ENCODE peak calls at places on chromosomes 6 and 20, in nine cellular contexts. N, P, L, B, V, J, G, X and U are unnamed samples.

GRCh38 chr6:168277274-168277669 is 42.3 kb downstream of the DACT2 start:
- DNase-seq in L (no peak), G (no peak), X (no peak), P (no peak), V (no peak), J (no peak), B (no peak), N (no peak), U (no peak)

GRCh38 chr6:45021652-45022051 is 306.5 kb upstream of the RUNX2 start:
- DNase-seq in P (peak; percentile 43), L (no peak), G (no peak), J (no peak), V (no peak), N (no peak), B (no peak), X (no peak), U (no peak)

GRCh38 chr6:2850480-2851150 is 9.0 kb upstream of the SERPINB1 start:
- DNase-seq in G (no peak), J (peak; percentile 53), V (no peak), L (peak; percentile 53), X (no peak), N (no peak), B (no peak), P (peak; percentile 58), U (no peak)

GRCh38 chr6:146944077-146944476 is 260.1 kb upstream of the STXBP5 start:
- DNase-seq in P (no peak), B (no peak), N (no peak), G (no peak), X (no peak), V (no peak), L (no peak), J (no peak), U (no peak)

GRCh38 chr20:22939181-22939580 is 95.9 kb upstream of the SSTR4 start:
- DNase-seq in P (no peak), V (no peak), B (no peak), L (no peak), G (no peak), N (no peak), J (no peak), X (no peak), U (no peak)

GRCh38 chr6:71967436-71967835 is 81.1 kb downstream of the RIMS1 start:
- DNase-seq in G (no peak), P (peak; percentile 13), L (no peak), V (no peak), X (no peak), N (no peak), B (no peak), J (no peak), U (no peak)

GRCh38 chr6:4979426-4979825 is 24.4 kb downstream of the RPP40 start:
- DNase-seq in N (no peak), G (no peak), J (no peak), L (no peak), X (no peak), P (no peak), V (no peak), B (no peak), U (no peak)

GRCh38 chr6:130417951-130418350 is 52.1 kb downstream of the TMEM200A start:
- DNase-seq in B (no peak), V (no peak), G (no peak), X (no peak), N (no peak), J (no peak), P (peak; percentile 74), L (no peak), U (no peak)

GRCh38 chr6:34926655-34927054 is 37.6 kb downstream of the ANKS1A start:
- DNase-seq in V (no peak), P (peak; percentile 64), X (no peak), J (no peak), B (no peak), N (no peak), G (no peak), L (no peak), U (no peak)

DNA sequence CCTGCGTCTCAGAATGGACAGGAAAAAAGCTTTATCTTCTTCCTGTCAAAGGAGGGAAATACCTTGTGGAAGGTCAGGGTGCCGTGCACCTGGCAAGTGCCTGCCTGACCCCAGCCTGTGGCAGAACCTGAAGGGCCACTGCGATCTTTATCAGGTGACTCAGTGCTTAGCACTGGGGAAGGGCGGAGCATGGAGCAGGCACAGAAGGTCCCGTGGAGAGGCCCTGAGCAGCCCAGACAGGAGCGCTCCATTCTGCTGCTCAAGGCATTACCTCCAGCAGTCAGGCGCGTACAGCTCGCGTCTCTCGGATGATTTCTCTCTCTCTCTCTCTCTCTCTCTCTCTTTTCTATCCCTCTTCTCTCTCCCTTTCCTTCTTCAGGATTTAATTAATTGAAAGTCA is 31.7 kb downstream of the FOXC1 start:
- DNase-seq in L (peak; percentile 62), X (peak; percentile 87), P (no peak), G (no peak), J (no peak), N (no peak), B (no peak), V (no peak), U (no peak)
- H3K4me3 ChIP-seq in L (no peak overlapping the region), X (no peak overlapping the region), P (no peak overlapping the region), G (no peak overlapping the region), J (no peak overlapping the region), N (no peak overlapping the region), B (no peak overlapping the region), V (no peak overlapping the region), U (no peak overlapping the region)

GRCh38 chr20:49188101-49188784 is at the start of gene STAU1:
- DNase-seq in B (peak; percentile 95), L (peak; percentile 94), X (peak; percentile 97), V (peak; percentile 97), G (peak; percentile 94), J (peak; percentile 96), P (peak; percentile 93), N (peak; percentile 85), U (peak; percentile 96)
- TF ChIP-seq POLR2A in B (peak; percentile 50), L (peak; percentile 32), X (no peak), V (peak; percentile 66), G (peak; percentile 81), J (peak; percentile 68), P (peak; percentile 81), N (peak; percentile 66), U (peak; percentile 83)

DNA sequence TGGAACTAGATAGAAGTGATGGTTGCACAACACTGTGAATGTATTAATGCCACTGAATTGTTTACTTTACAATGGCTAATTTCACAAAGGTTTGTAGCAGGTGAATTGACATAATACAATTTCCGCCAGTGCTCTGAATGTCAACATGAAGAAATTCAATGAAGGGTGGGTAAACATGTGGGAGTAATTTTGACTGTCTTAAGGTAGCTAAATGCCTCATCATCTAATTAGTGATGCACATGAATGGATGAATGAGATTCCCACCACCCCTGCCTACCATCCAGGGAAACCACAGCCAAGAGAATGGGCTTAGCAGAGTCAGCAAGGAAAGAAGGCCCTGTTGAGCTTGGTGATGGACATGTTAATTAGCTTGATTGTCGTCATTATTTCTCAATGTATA is 275.3 kb downstream of the ALDH8A1 start:
- DNase-seq in V (no peak), G (no peak), L (no peak), J (no peak), P (no peak), X (no peak), B (no peak), N (no peak), U (no peak)
- H3K4me3 ChIP-seq in V (no peak overlapping the region), G (no peak overlapping the region), L (no peak overlapping the region), J (no peak overlapping the region), P (no peak overlapping the region), X (no peak overlapping the region), B (no peak overlapping the region), N (no peak overlapping the region), U (no peak overlapping the region)

DNA sequence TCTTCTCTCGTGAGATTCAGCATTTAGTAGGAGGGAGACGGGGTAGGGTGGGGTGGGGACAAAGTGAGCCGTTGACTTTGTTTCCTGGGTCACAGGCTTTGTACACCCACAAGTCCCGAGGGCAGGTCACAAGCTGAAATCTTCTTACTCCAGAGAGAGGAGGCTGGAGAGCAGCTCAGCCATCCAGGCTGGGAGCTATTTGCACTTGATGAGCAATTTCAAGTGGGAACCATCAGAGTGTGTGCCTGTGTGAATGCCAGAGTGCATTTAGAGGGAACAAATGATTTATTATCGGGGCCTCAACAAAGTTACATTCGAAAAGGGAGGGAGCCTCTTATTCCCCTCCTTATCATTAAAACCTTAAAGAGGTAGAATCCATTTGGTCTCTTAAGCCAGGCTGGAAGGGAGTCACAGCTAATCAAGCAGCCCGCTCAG is 155.7 kb upstream of the JARID2 start:
- DNase-seq in X (no peak), N (no peak), B (peak; percentile 20), G (no peak), L (no peak), V (no peak), J (no peak), P (no peak), U (no peak)
- TF ChIP-seq POLR2A in X (no peak), N (no peak), B (no peak), G (no peak), L (no peak), V (no peak), J (no peak), P (no peak), U (no peak)

GRCh38 chr6:165987483-165988305 is 180.0 kb downstream of the TBXT start:
- DNase-seq in N (no peak), B (peak; percentile 90), G (peak; percentile 18), J (peak; percentile 99), P (peak; percentile 98), V (peak; percentile 97), X (peak; percentile 54), L (peak; percentile 85), U (peak; percentile 71)
- H3K4me3 ChIP-seq in N (no peak overlapping the region), B (peak overlapping the region; percentile 70), G (peak overlapping the region; percentile 27), J (peak overlapping the region; percentile 89), P (peak overlapping the region; percentile 58), V (peak overlapping the region; percentile 67), X (peak overlapping the region; percentile 47), L (peak overlapping the region; percentile 70), U (peak overlapping the region; percentile 32)

DNA sequence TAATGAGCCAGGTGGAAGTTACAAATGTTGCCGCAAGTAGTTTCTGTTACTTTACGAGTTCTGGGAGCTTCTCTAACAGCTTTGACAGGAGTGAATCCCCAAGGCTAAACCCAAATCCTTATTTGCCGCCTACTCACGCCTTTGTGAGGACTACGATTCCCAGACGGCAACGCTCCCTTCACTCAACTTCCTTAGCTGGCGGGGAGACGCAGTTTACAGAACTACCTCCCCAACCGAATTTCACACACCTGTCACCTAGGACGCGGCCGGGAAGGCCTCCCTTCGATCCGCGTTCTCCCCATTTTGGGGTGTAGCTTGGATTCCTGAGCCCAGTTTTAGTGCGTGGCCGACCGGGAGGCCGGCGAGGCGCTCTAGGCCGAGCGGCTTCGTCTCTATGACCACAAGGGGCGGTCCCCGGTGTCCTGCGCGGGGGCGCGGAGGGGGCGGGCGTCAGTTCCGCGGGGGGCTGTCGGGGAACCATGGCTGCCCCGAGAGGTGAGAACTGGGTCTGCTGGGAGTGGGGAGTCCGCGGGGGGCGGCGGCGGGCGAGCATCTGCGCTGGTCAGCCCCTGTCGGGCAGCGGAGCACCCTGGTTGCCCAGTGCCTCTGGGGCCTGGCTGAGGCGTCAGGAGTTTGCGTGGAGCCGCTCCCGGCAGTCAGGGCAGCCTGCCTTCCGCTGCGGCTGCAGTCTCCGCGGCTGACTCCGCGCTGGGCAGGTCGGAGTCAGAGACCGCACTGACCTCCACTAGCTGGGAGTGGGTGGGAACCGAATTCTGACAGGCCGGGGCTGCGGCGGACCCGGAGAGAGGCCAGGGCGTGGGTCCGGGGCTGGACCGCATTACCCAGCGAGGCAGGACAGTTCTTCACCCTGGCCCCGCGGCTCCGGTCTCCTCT is at the start of gene SLC35A1:
- DNase-seq in G (peak; percentile 81), X (peak; percentile 86), N (peak; percentile 68), V (peak; percentile 91), B (peak; percentile 84), L (peak; percentile 83), P (peak; percentile 73), J (peak; percentile 84), U (peak; percentile 89)
- TF ChIP-seq POLR2A in G (peak; percentile 80), X (no peak), N (peak; percentile 43), V (peak; percentile 36), B (peak; percentile 34), L (peak; percentile 53), P (peak; percentile 46), J (peak; percentile 66), U (peak; percentile 87)

GRCh38 chr6:101932704-101933103 is 539.2 kb downstream of the GRIK2 start:
- DNase-seq in N (no peak), J (no peak), P (no peak), B (no peak), G (no peak), V (no peak), X (no peak), L (no peak), U (no peak)
- H3K4me3 ChIP-seq in N (no peak overlapping the region), J (no peak overlapping the region), P (no peak overlapping the region), B (no peak overlapping the region), G (no peak overlapping the region), V (no peak overlapping the region), X (no peak overlapping the region), L (no peak overlapping the region), U (no peak overlapping the region)